ENCODE peak calls at places on chromosomes 5 and 9, in four cellular contexts. Y, C, A and K are unnamed samples.
A peak's percentile ranks its signal among the peaks of the same experiment; 100 is the strongest.

GRCh38 chr9:8762676-8763075 is 963.1 kb upstream of the DMAC1 start:
- DNase-seq in Y (no peak), C (no peak), A (no peak), K (no peak)

GRCh38 chr5:6525910-6526309 is 77.3 kb downstream of the UBE2QL1 start:
- DNase-seq in Y (peak; percentile 63), C (peak; percentile 13), A (peak; percentile 21), K (peak; percentile 77)

GRCh38 chr9:123049589-123050222 is 16.2 kb downstream of the GPR21 start:
- DNase-seq in Y (no peak), C (no peak), A (peak; percentile 24), K (no peak)

GRCh38 chr5:98349251-98349989 is 424.0 kb upstream of the RGMB start:
- DNase-seq in Y (peak; percentile 15), C (peak; percentile 8), A (peak; percentile 4), K (no peak)

GRCh38 chr5:133919148-133920136 is 49.0 kb downstream of the C5orf15 start:
- DNase-seq in Y (no peak), C (no peak), A (no peak), K (no peak)

GRCh38 chr9:99238331-99238730 is 16.2 kb downstream of the SEC61B start:
- DNase-seq in Y (no peak), C (no peak), A (no peak), K (no peak)

GRCh38 chr9:120378680-120379079 is 201.3 kb downstream of the CDK5RAP2 start:
- DNase-seq in Y (no peak), C (no peak), A (no peak), K (no peak)

GRCh38 chr5:81629986-81630385 is 120.9 kb downstream of the SSBP2 start:
- DNase-seq in Y (no peak), C (no peak), A (no peak), K (no peak)

GRCh38 chr5:179304466-179304865 is 40.8 kb downstream of the ADAMTS2 start:
- DNase-seq in Y (no peak), C (no peak), A (no peak), K (no peak)

DNA sequence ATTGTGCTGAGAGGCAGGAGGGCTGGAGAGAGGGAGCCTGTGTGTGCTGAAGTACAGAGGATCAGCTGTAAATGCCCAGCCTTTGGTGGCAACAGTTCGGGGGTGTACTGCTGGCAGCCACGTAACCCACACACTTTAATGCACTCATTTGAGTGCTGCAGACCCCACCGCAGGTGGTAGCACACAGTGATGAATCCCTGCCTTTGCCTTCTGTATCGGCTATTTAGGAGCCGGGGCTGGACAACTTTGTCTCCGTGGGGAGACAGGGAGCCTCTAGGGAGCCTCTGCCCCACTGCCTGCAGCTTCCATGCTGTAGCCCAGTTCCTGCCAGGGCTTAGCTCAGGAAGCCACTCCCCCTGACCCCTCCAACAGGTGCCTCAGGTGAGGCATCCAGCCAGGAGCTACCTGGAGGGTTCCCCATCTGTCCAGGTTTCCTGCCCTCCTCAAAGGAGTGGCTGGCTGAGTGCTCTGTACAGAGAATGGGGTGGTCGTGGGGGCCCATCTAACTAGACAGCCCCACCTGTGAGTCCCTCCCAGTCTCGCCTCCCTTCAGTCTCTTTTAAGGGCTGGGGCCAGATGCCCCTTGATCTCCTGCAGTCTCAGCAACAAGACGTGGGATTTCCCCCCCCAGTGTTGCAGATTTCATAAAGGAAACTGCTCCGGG is 44.5 kb downstream of the SECISBP2 start:
- DNase-seq in Y (no peak), C (no peak), A (no peak), K (no peak)
- TF ChIP-seq ELF1 in Y (no peak), C (no peak), A (no peak), K (no peak)

GRCh38 chr9:133683494-133684460 is 47.6 kb downstream of the DBH start:
- DNase-seq in Y (no peak), C (no peak), A (no peak), K (peak; percentile 93)
- TF ChIP-seq ELF1 in Y (no peak), C (no peak), A (no peak), K (no peak)

GRCh38 chr5:17441351-17441750 is 56.7 kb upstream of the TAF11L2 start:
- DNase-seq in Y (no peak), C (no peak), A (no peak), K (no peak)

GRCh38 chr5:17440766-17441165 is 57.3 kb upstream of the TAF11L2 start:
- DNase-seq in Y (no peak), C (no peak), A (no peak), K (no peak)

GRCh38 chr5:17445185-17445584 is 52.8 kb upstream of the TAF11L2 start:
- DNase-seq in Y (no peak), C (no peak), A (no peak), K (no peak)

GRCh38 chr5:17444496-17444895 is 53.5 kb upstream of the TAF11L2 start:
- DNase-seq in Y (no peak), C (no peak), A (no peak), K (no peak)

DNA sequence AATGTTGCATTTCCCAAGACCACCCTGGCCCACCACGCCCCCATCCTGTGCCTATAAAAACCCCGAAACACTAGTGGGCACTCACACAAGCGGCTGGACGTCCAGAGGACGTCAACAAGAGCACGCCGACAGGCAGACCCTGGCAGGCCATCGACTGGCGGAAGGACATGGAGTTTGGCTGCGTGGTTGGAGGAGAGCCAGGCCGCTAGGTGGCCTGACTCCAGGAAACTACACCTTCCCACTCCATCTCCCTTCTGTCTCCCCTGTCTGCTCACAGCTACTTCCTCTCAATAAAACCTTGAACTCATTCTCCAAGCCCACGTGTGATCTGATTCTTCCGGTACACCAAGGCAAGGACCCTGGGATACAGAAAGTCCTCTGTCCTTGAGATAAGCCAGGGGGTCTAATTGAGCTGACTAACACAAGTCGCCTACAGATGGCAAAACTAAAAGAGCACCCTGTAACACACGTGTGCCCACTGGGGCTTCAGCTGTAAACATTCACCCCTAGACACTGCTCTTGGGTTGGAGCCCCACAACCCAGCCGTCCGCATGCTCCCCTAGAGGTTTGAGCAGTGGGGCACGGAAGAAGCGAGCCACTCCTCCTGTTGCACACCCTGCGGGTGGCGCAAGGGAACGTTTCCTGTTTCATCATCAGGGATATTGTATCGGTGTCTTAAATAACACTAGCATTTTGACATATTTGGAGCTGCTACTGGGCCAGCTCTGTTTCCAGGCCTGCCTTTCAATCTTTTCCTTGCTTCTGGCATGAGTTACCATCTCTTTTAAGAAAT is 54.5 kb upstream of the TAF11L2 start:
- DNase-seq in Y (no peak), C (no peak), A (no peak), K (no peak)
- TF ChIP-seq ELF1 in Y (no peak), C (no peak), A (no peak), K (no peak)

DNA sequence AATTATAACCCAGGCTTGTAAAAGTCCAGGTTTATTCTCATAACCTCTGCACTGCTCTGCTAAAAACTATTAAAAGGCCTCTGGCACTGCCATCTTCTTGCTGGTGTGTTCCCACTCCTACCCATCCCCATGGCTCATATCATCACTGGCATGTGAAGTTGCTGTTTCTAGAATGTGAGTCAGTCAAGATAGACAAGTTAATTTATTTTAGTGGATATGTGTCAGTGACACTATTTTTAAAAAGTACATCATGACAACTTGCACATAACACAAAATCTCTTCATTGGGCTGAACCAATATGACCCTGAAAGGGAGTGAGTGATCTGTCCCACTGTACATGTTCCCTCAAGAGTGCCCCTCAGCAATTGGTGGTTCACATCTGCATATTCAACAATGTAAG is 299.7 kb downstream of the NFIB start:
- DNase-seq in Y (no peak), C (no peak), A (no peak), K (no peak)
- TF ChIP-seq ELF1 in Y (no peak), C (no peak), A (no peak), K (no peak)

DNA sequence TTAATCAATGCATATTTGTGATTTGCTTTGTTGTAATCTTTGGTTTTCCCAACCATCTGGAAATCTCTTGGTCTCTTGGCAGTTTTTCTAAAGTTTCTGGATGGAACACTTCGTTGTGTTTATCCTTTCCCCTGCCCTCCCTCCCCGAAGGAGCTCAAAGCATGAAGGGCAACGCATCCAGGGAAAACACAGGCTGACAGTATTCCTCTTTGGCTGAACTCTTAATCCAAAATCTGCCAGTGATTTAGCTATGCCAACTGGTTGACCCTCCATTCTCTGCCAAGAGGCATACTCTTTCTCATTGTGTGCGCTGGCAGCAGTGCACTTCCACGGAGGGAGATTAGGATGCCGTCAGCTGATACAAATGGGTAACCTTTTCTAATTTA is 20.5 kb downstream of the ZBTB34 start:
- DNase-seq in Y (no peak), C (no peak), A (no peak), K (no peak)
- TF ChIP-seq ELF1 in Y (no peak), C (no peak), A (no peak), K (no peak)

GRCh38 chr9:88652876-88653275 is 117.9 kb downstream of the NXNL2 start:
- DNase-seq in Y (no peak), C (no peak), A (no peak), K (no peak)
- TF ChIP-seq ELF1 in Y (no peak), C (no peak), A (no peak), K (no peak)

GRCh38 chr5:74725331-74725730 is 40.3 kb downstream of the HEXB start:
- DNase-seq in Y (no peak), C (no peak), A (no peak), K (no peak)
- TF ChIP-seq ELF1 in Y (no peak), C (no peak), A (no peak), K (no peak)

DNA sequence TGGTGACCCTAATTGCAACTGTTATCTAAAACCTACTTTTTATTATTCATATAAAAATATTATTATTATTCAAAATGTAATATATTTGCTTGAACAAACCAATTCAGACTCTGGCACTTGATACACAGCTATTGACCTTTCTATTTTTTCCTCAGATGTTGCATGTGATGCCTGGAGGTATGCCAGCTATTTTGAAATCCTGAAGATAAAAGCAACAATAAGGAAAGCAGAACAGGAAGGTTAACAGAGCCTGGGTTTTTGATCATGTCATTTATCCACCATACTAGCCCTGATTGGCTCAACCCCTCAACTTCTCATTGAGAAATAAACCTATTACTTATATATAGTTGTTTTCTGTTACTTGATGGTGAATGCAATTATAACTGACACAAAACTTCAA is 340.9 kb upstream of the KIF2A start:
- DNase-seq in Y (no peak), C (no peak), A (no peak), K (no peak)
- TF ChIP-seq ELF1 in Y (no peak), C (no peak), A (no peak), K (no peak)

GRCh38 chr5:112420111-112420864 is 1.2 kb upstream of the EPB41L4A start:
- DNase-seq in Y (peak; percentile 61), C (peak; percentile 56), A (peak; percentile 41), K (peak; percentile 88)

GRCh38 chr5:112419050-112419595 is at the start of gene EPB41L4A:
- DNase-seq in Y (no peak), C (no peak), A (no peak), K (peak; percentile 74)

GRCh38 chr5:112418412-112419049 is 546 bp downstream of the EPB41L4A start:
- DNase-seq in Y (no peak), C (no peak), A (no peak), K (peak; percentile 11)

GRCh38 chr5:112419596-112420110 is 576 bp upstream of the EPB41L4A start:
- DNase-seq in Y (peak; percentile 48), C (peak; percentile 13), A (no peak), K (peak; percentile 77)

GRCh38 chr5:112417931-112418358 is 1.1 kb downstream of the EPB41L4A start:
- DNase-seq in Y (no peak), C (no peak), A (no peak), K (peak; percentile 28)
- TF ChIP-seq ELF1 in Y (no peak), C (no peak), A (no peak), K (no peak)

GRCh38 chr9:130199605-130200004 is 27.4 kb downstream of the NCS1 start:
- DNase-seq in Y (no peak), C (no peak), A (no peak), K (no peak)

GRCh38 chr9:130197386-130197785 is 25.2 kb downstream of the NCS1 start:
- DNase-seq in Y (no peak), C (no peak), A (no peak), K (no peak)

GRCh38 chr9:130197888-130198287 is 25.7 kb downstream of the NCS1 start:
- DNase-seq in Y (no peak), C (no peak), A (no peak), K (no peak)

GRCh38 chr9:130200038-130200979 is 28.1 kb downstream of the NCS1 start:
- DNase-seq in Y (no peak), C (no peak), A (no peak), K (no peak)

GRCh38 chr9:130198501-130199179 is 26.4 kb downstream of the NCS1 start:
- DNase-seq in Y (no peak), C (no peak), A (no peak), K (no peak)
- TF ChIP-seq ELF1 in Y (no peak), C (no peak), A (no peak), K (no peak)